ENCODE peak calls at places on chromosomes 4 and X, in seven cellular contexts. V is HCT116, P is astrocyte, T is IMR-90, A is hepatocyte, S is DND-41, J is mammary epithelial cell. H is an unnamed sample. For H4K20me1, the result is how much of the 10 kb centered on the place peaks cover.

GRCh38 chr4:118265312-118266144 is 87.3 kb downstream of the PRSS12 start:
- DNase-seq in V (no peak), P (no peak), T (no peak), A (peak), S (no peak), J (peak), H (no peak)

GRCh38 chr4:143186634-143187033 is 1.9 kb downstream of the USP38 start:
- DNase-seq in V (no peak), P (no peak), T (no peak), A (peak), S (no peak), J (peak), H (peak)

GRCh38 chr4:182925298-182925738 is 8.1 kb upstream of the DCTD start:
- DNase-seq in V (peak), P (peak), T (peak), A (peak), S (peak), J (peak), H (peak)

GRCh38 chr4:1554246-1554875 is 129.8 kb downstream of the FAM53A start:
- DNase-seq in V (no peak), P (no peak), T (no peak), A (no peak), S (no peak), J (no peak), H (no peak)

GRCh38 chr4:10706236-10706635 is 21.7 kb upstream of the CLNK start:
- DNase-seq in V (no peak), P (peak), T (peak), A (no peak), S (no peak), J (peak), H (no peak)

GRCh38 chr4:118322831-118323502 is 29.8 kb downstream of the PRSS12 start:
- DNase-seq in V (no peak), P (no peak), T (no peak), A (no peak), S (no peak), J (no peak), H (no peak)

GRCh38 chr4:181138116-181138515 is 1105.1 kb upstream of the TENM3 start:
- DNase-seq in V (no peak), P (no peak), T (no peak), A (no peak), S (no peak), J (peak), H (no peak)

GRCh38 chr4:75557696-75558095 is 1.8 kb downstream of the ODAPH start:
- DNase-seq in V (no peak), P (no peak), T (no peak), A (no peak), S (no peak), J (no peak), H (no peak)

GRCh38 chrX:53223955-53224859 is 800 bp downstream of the KDM5C start:
- DNase-seq in V (peak), P (peak), T (peak), A (peak), S (no peak), J (peak), H (peak)

GRCh38 chrX:39600222-39600621 is 497.5 kb downstream of the BCOR start:
- DNase-seq in V (no peak), P (no peak), T (no peak), A (no peak), S (no peak), J (no peak), H (no peak)

GRCh38 chrX:106919932-106920452 is at the start of gene CLDN2:
- DNase-seq in V (no peak), P (no peak), T (no peak), A (no peak), S (no peak), J (no peak), H (no peak)

DNA sequence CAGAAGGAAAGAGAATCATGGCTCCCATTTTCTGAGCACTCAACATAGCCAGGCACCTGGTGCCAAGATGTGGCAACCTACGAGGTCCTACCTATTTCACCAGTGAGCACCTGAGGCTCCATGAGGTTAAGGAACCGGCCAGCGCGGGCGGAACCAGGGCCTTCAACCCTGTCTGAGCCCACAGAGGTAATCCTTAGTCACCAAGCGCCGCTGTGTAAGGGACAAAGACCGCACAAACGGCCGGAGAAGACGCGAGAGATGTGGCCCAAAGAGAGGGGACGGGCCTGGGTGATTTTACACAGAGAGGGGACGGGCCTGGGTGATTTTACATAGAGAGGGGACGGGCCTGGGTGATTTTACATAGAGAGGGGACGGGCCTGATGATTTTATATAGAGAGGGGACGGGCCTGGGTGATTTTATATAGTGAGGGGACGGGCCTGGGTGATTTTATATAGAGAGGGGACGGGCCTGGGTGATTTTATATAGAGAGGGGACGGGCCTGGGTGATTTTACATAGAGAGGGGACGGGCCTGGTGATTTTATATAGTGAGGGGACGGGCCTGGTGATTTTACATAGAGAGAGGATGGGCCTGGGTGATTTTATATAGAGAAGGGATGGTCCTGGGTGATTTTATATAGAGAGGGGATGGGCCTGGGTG is 114.2 kb downstream of the SMIM20 start:
- DNase-seq in V (no peak), P (no peak), T (no peak), A (no peak), S (no peak), J (no peak), H (no peak)
- H3K27ac ChIP-seq in V (no peak), P (no peak), T (no peak), A (no peak), S (no peak), J (no peak), H (no peak)

DNA sequence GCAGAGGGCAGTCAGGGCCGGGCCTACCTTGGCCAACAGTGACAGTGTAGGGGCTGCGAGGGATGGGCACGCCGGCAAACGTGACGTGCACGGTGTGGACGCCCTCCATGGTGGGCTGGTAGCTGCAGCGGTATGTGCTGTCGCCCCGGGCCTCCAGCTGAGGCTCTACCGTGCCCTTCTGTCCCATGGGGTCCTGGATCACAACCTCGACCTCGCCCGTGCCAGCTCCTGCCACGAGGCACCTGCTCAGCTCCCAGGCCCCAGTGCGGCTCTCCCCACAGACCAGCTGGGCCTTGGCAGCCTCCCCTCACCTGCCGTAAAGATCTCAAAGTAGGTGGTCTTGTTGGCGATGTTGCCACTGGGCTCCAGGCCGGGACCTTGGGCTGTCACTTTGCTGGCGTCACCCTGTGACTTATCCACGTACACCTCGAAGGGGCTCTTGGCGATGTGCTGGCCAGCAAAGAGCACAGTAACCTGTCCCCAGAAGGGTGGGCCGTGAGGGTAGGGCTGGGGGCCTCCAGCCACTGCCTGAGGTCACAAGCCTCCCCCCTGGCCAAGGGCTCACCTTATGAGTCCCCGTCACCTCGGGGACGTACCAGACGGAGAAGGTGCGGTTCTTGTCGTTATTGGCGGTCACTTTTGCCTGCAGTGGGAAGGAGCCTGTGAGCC is 8.3 kb downstream of the FLNA start:
- DNase-seq in V (no peak), P (no peak), T (no peak), A (no peak), S (no peak), J (no peak), H (no peak)
- H4K20me1 ChIP-seq in V (under half), P (half or more), T (half or more), A (under half), S (half or more), J (under half), H (under half)

DNA sequence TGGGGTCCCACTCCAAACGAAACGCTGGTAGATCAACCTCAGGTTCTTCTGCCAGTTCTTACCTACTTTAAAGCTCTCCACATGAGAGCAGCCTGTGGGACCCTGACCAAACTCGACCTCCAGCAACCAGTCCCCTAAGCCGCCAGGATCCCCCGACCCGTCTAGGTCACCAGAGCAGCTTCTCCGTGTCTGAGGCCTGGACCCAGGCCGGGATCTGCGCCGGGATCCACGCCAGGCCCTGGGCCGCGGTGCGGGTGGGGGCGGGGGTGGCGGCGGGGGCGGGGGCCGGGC is 1.4 kb downstream of the USP51 start:
- DNase-seq in V (no peak), P (no peak), T (no peak), A (no peak), S (no peak), J (no peak), H (no peak)
- H3K27ac ChIP-seq in V (no peak), P (no peak), T (peak), A (peak), S (peak), J (no peak), H (no peak)

GRCh38 chrX:154358011-154358410 is 16.4 kb downstream of the FLNA start:
- DNase-seq in V (no peak), P (no peak), T (no peak), A (no peak), S (no peak), J (no peak), H (no peak)
- H4K20me1 ChIP-seq in V (under half), P (half or more), T (half or more), A (under half), S (half or more), J (under half), H (under half)

GRCh38 chr4:186946682-186947294 is 223.1 kb upstream of the FAT1 start:
- DNase-seq in V (peak), P (peak), T (peak), A (peak), S (no peak), J (no peak), H (peak)
- H3K27ac ChIP-seq in V (peak), P (no peak), T (no peak), A (no peak), S (no peak), J (no peak), H (no peak)

GRCh38 chr4:24404281-24404680 is 180.1 kb downstream of the DHX15 start:
- DNase-seq in V (no peak), P (peak), T (peak), A (no peak), S (no peak), J (no peak), H (no peak)
- H4K20me1 ChIP-seq in V (under half), P (under half), T (under half), A (under half), S (under half), J (under half), H (under half)

H was measured in PC-3.